ENCODE peak calls at places on chromosomes 5 and 9, in ten cellular contexts. One of them, this sample, is unnamed. For H3K4me1, the result is how much of the 10 kb centered on the place peaks cover.

GRCh38 chr5:131206061-131206460 is 35.3 kb downstream of the LYRM7 start:
- DNase-seq in pancreas: no peak
- DNase-seq in IMR-90: no peak
- DNase-seq in A549: no peak
- DNase-seq in Peyer's patch: no peak
- DNase-seq in body of pancreas: no peak
- DNase-seq in upper lobe of right lung: no peak
- DNase-seq in CD8-positive, alpha-beta T cell: no peak
- DNase-seq in endodermal cell: no peak
- DNase-seq in psoas muscle: no peak
- DNase-seq in this sample: no peak

GRCh38 chr9:127112683-127113539 is 9.5 kb downstream of the ANGPTL2 start:
- DNase-seq in pancreas: no peak
- DNase-seq in body of pancreas: no peak
- DNase-seq in Peyer's patch: no peak
- DNase-seq in psoas muscle: no peak
- DNase-seq in A549: no peak
- DNase-seq in IMR-90: no peak
- DNase-seq in upper lobe of right lung: peak
- DNase-seq in endodermal cell: no peak
- DNase-seq in CD8-positive, alpha-beta T cell: no peak
- DNase-seq in this sample: no peak

GRCh38 chr5:170315154-170315553 is 17.6 kb upstream of the LCP2 start:
- DNase-seq in CD8-positive, alpha-beta T cell: no peak
- DNase-seq in endodermal cell: no peak
- DNase-seq in body of pancreas: peak
- DNase-seq in A549: no peak
- DNase-seq in Peyer's patch: no peak
- DNase-seq in psoas muscle: peak
- DNase-seq in pancreas: no peak
- DNase-seq in IMR-90: no peak
- DNase-seq in upper lobe of right lung: no peak
- DNase-seq in this sample: no peak

GRCh38 chr5:59158165-59158564 is 575.3 kb downstream of the RAB3C start:
- DNase-seq in Peyer's patch: no peak
- DNase-seq in IMR-90: peak
- DNase-seq in endodermal cell: no peak
- DNase-seq in pancreas: no peak
- DNase-seq in CD8-positive, alpha-beta T cell: no peak
- DNase-seq in psoas muscle: no peak
- DNase-seq in A549: peak
- DNase-seq in body of pancreas: no peak
- DNase-seq in upper lobe of right lung: no peak
- DNase-seq in this sample: peak

GRCh38 chr5:66718374-66718977 is 122.3 kb downstream of the MAST4 start:
- DNase-seq in Peyer's patch: no peak
- DNase-seq in A549: no peak
- DNase-seq in endodermal cell: no peak
- DNase-seq in psoas muscle: no peak
- DNase-seq in upper lobe of right lung: no peak
- DNase-seq in body of pancreas: no peak
- DNase-seq in CD8-positive, alpha-beta T cell: no peak
- DNase-seq in IMR-90: no peak
- DNase-seq in pancreas: no peak
- DNase-seq in this sample: peak

GRCh38 chr5:24487371-24487770 is 157.4 kb downstream of the CDH10 start:
- DNase-seq in body of pancreas: no peak
- DNase-seq in psoas muscle: no peak
- DNase-seq in CD8-positive, alpha-beta T cell: no peak
- DNase-seq in Peyer's patch: no peak
- DNase-seq in endodermal cell: no peak
- DNase-seq in A549: no peak
- DNase-seq in pancreas: no peak
- DNase-seq in IMR-90: no peak
- DNase-seq in upper lobe of right lung: no peak
- DNase-seq in this sample: no peak

GRCh38 chr5:95963650-95964410 is 2.2 kb upstream of the ELL2 start:
- DNase-seq in A549: no peak
- DNase-seq in upper lobe of right lung: no peak
- DNase-seq in endodermal cell: no peak
- DNase-seq in Peyer's patch: no peak
- DNase-seq in CD8-positive, alpha-beta T cell: no peak
- DNase-seq in IMR-90: no peak
- DNase-seq in psoas muscle: no peak
- DNase-seq in body of pancreas: no peak
- DNase-seq in pancreas: no peak
- DNase-seq in this sample: peak

GRCh38 chr9:72813544-72813943 is 139.3 kb downstream of the ALDH1A1 start:
- DNase-seq in CD8-positive, alpha-beta T cell: no peak
- DNase-seq in psoas muscle: no peak
- DNase-seq in body of pancreas: peak
- DNase-seq in Peyer's patch: no peak
- DNase-seq in upper lobe of right lung: no peak
- DNase-seq in pancreas: no peak
- DNase-seq in endodermal cell: no peak
- DNase-seq in IMR-90: no peak
- DNase-seq in A549: no peak
- DNase-seq in this sample: no peak

GRCh38 chr9:73200694-73201432 is 49.2 kb downstream of the ANXA1 start:
- DNase-seq in Peyer's patch: no peak
- DNase-seq in CD8-positive, alpha-beta T cell: no peak
- DNase-seq in upper lobe of right lung: no peak
- DNase-seq in psoas muscle: no peak
- DNase-seq in body of pancreas: no peak
- DNase-seq in A549: peak
- DNase-seq in IMR-90: peak
- DNase-seq in pancreas: no peak
- DNase-seq in endodermal cell: no peak
- DNase-seq in this sample: no peak

GRCh38 chr5:57887851-57888621 is 405.4 kb upstream of the ACTBL2 start:
- DNase-seq in pancreas: peak
- DNase-seq in Peyer's patch: no peak
- DNase-seq in upper lobe of right lung: no peak
- DNase-seq in body of pancreas: peak
- DNase-seq in A549: peak
- DNase-seq in endodermal cell: peak
- DNase-seq in IMR-90: peak
- DNase-seq in psoas muscle: no peak
- DNase-seq in CD8-positive, alpha-beta T cell: no peak
- DNase-seq in this sample: peak

GRCh38 chr9:119802621-119803020 is 433.4 kb upstream of the BRINP1 start:
- DNase-seq in endodermal cell: peak
- DNase-seq in A549: no peak
- DNase-seq in body of pancreas: peak
- DNase-seq in IMR-90: no peak
- DNase-seq in pancreas: no peak
- DNase-seq in Peyer's patch: no peak
- DNase-seq in CD8-positive, alpha-beta T cell: no peak
- DNase-seq in psoas muscle: peak
- DNase-seq in upper lobe of right lung: no peak
- DNase-seq in this sample: peak

GRCh38 chr9:93600504-93600903 is 24.1 kb downstream of the PHF2 start:
- DNase-seq in A549: no peak
- DNase-seq in Peyer's patch: no peak
- DNase-seq in pancreas: no peak
- DNase-seq in body of pancreas: no peak
- DNase-seq in endodermal cell: peak
- DNase-seq in CD8-positive, alpha-beta T cell: no peak
- DNase-seq in psoas muscle: no peak
- DNase-seq in IMR-90: no peak
- DNase-seq in upper lobe of right lung: no peak
- DNase-seq in this sample: no peak

GRCh38 chr9:93597871-93598646 is 21.7 kb downstream of the PHF2 start:
- DNase-seq in upper lobe of right lung: peak
- DNase-seq in Peyer's patch: no peak
- DNase-seq in pancreas: no peak
- DNase-seq in A549: no peak
- DNase-seq in IMR-90: no peak
- DNase-seq in endodermal cell: peak
- DNase-seq in CD8-positive, alpha-beta T cell: no peak
- DNase-seq in body of pancreas: peak
- DNase-seq in psoas muscle: no peak
- DNase-seq in this sample: no peak

GRCh38 chr9:93598647-93599241 is 22.4 kb downstream of the PHF2 start:
- DNase-seq in body of pancreas: no peak
- DNase-seq in IMR-90: no peak
- DNase-seq in pancreas: no peak
- DNase-seq in endodermal cell: peak
- DNase-seq in A549: no peak
- DNase-seq in psoas muscle: no peak
- DNase-seq in upper lobe of right lung: no peak
- DNase-seq in CD8-positive, alpha-beta T cell: no peak
- DNase-seq in Peyer's patch: no peak
- DNase-seq in this sample: no peak

GRCh38 chr9:93601063-93601462 is 24.7 kb downstream of the PHF2 start:
- DNase-seq in IMR-90: no peak
- DNase-seq in Peyer's patch: no peak
- DNase-seq in upper lobe of right lung: no peak
- DNase-seq in psoas muscle: no peak
- DNase-seq in A549: no peak
- DNase-seq in endodermal cell: no peak
- DNase-seq in CD8-positive, alpha-beta T cell: no peak
- DNase-seq in pancreas: no peak
- DNase-seq in body of pancreas: no peak
- DNase-seq in this sample: no peak

DNA sequence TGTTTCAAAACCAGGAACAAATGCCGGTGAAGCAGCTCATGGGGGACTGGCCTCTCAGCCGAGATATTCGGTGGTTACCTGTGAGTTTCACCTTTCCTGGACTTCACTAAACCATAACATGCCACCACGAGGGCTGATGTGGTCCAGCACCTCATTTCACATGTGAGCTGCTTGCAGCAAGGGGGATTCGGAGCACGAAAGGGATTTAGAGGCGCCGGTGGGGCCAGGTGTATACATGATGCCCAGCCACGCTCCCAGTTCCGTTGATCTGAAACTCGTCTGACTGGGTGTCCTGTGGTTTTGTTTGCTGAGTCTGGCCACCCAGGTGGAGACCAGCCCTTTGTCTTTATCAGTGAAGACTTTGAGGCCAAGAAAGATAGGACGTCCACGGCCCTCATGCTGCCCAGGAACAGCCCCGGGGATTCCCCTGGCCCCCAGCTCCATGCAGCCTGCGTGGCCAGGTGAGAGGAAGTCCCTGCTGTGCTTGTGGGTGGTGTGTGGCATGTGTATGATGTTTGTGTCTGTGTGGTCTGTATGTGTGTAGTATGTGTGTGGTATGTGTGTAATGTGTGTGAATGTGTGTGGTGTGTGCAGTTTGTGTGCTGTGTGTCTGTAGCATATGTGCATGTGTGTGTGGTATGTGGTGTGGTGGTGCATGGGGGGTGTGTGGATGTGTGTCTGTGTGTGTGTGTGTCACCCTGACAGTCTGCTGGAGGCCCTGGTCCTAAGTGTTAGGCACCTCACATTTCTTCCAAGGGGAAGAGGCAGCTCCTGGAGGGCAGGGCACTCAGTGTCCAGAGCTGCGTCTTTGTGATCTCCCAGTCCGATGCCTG is 23.4 kb downstream of the PHF2 start:
- DNase-seq in endodermal cell: peak
- DNase-seq in upper lobe of right lung: peak
- DNase-seq in psoas muscle: no peak
- DNase-seq in CD8-positive, alpha-beta T cell: no peak
- DNase-seq in body of pancreas: no peak
- DNase-seq in pancreas: no peak
- DNase-seq in IMR-90: no peak
- DNase-seq in Peyer's patch: no peak
- DNase-seq in A549: no peak
- DNase-seq in this sample: no peak
- H3K4me1 ChIP-seq in endodermal cell: under half
- H3K4me1 ChIP-seq in upper lobe of right lung: under half
- H3K4me1 ChIP-seq in psoas muscle: under half
- H3K4me1 ChIP-seq in CD8-positive, alpha-beta T cell: under half
- H3K4me1 ChIP-seq in body of pancreas: under half
- H3K4me1 ChIP-seq in pancreas: under half
- H3K4me1 ChIP-seq in IMR-90: under half
- H3K4me1 ChIP-seq in Peyer's patch: under half
- H3K4me1 ChIP-seq in A549: under half
- H3K4me1 ChIP-seq in this sample: under half

GRCh38 chr5:180790020-180790419 is 12.6 kb downstream of the MGAT1 start:
- DNase-seq in IMR-90: no peak
- DNase-seq in psoas muscle: no peak
- DNase-seq in A549: peak
- DNase-seq in upper lobe of right lung: no peak
- DNase-seq in endodermal cell: peak
- DNase-seq in Peyer's patch: no peak
- DNase-seq in body of pancreas: peak
- DNase-seq in CD8-positive, alpha-beta T cell: no peak
- DNase-seq in pancreas: peak
- DNase-seq in this sample: no peak
- TF ChIP-seq CTCF in IMR-90: no peak
- TF ChIP-seq CTCF in psoas muscle: no peak
- TF ChIP-seq CTCF in A549: peak
- TF ChIP-seq CTCF in upper lobe of right lung: no peak
- TF ChIP-seq CTCF in endodermal cell: peak
- TF ChIP-seq CTCF in Peyer's patch: no peak
- TF ChIP-seq CTCF in body of pancreas: no peak
- TF ChIP-seq CTCF in CD8-positive, alpha-beta T cell: no peak
- TF ChIP-seq CTCF in pancreas: no peak
- TF ChIP-seq CTCF in this sample: peak

GRCh38 chr5:63603996-63604395 is 358.2 kb downstream of the HTR1A start:
- DNase-seq in psoas muscle: no peak
- DNase-seq in IMR-90: no peak
- DNase-seq in upper lobe of right lung: no peak
- DNase-seq in endodermal cell: peak
- DNase-seq in pancreas: no peak
- DNase-seq in CD8-positive, alpha-beta T cell: no peak
- DNase-seq in body of pancreas: no peak
- DNase-seq in Peyer's patch: no peak
- DNase-seq in A549: no peak
- DNase-seq in this sample: no peak

DNA sequence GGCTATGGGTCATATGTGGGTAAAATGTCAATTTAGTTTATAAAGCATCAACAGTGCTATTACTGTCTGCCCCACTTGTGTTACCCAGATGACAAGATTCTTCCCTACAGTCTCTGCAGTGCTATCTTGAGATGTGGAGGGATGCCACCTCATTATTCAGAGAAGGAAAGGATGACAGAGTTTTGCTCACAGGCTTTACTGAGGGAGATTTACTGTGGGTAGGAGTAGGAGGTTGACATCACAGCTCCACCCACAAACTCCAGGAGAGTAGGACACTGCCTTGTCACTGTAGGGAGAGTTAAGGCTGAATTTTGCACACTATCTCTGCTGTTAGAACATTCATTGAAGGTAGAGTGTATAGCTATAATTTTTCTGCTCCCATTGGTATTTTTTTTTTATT is 359.2 kb downstream of the HTR1A start:
- DNase-seq in CD8-positive, alpha-beta T cell: no peak
- DNase-seq in IMR-90: no peak
- DNase-seq in body of pancreas: no peak
- DNase-seq in pancreas: no peak
- DNase-seq in Peyer's patch: no peak
- DNase-seq in endodermal cell: no peak
- DNase-seq in upper lobe of right lung: no peak
- DNase-seq in psoas muscle: no peak
- DNase-seq in A549: no peak
- DNase-seq in this sample: no peak
- H3K27ac ChIP-seq in CD8-positive, alpha-beta T cell: no peak
- H3K27ac ChIP-seq in IMR-90: no peak
- H3K27ac ChIP-seq in body of pancreas: no peak
- H3K27ac ChIP-seq in pancreas: no peak
- H3K27ac ChIP-seq in Peyer's patch: no peak
- H3K27ac ChIP-seq in endodermal cell: no peak
- H3K27ac ChIP-seq in upper lobe of right lung: no peak
- H3K27ac ChIP-seq in psoas muscle: no peak
- H3K27ac ChIP-seq in A549: no peak
- H3K27ac ChIP-seq in this sample: no peak

GRCh38 chr9:34517185-34517584 is 5.6 kb downstream of the ENHO start:
- DNase-seq in psoas muscle: no peak
- DNase-seq in A549: no peak
- DNase-seq in body of pancreas: no peak
- DNase-seq in IMR-90: no peak
- DNase-seq in pancreas: no peak
- DNase-seq in CD8-positive, alpha-beta T cell: no peak
- DNase-seq in upper lobe of right lung: no peak
- DNase-seq in endodermal cell: no peak
- DNase-seq in Peyer's patch: no peak
- DNase-seq in this sample: no peak
- H3K4me1 ChIP-seq in psoas muscle: under half
- H3K4me1 ChIP-seq in A549: under half
- H3K4me1 ChIP-seq in body of pancreas: under half
- H3K4me1 ChIP-seq in IMR-90: under half
- H3K4me1 ChIP-seq in pancreas: under half
- H3K4me1 ChIP-seq in CD8-positive, alpha-beta T cell: under half
- H3K4me1 ChIP-seq in upper lobe of right lung: under half
- H3K4me1 ChIP-seq in endodermal cell: under half
- H3K4me1 ChIP-seq in Peyer's patch: under half
- H3K4me1 ChIP-seq in this sample: under half